ENCODE peak calls at places on chromosome 20, in six cellular contexts. P, I, Q, J, Y and S are unnamed samples.

GRCh38 chr20:64211874-64212658 is 43.5 kb upstream of the PCMTD2 start:
- DNase-seq in P (no peak), I (no peak), Q (no peak), J (no peak), Y (no peak), S (no peak)

GRCh38 chr20:63595416-63596127 is 21.5 kb upstream of the HELZ2 start:
- DNase-seq in P (no peak), I (no peak), Q (no peak), J (peak), Y (no peak), S (no peak)

GRCh38 chr20:36606171-36607116 is 865 bp downstream of the RAB5IF start:
- DNase-seq in P (peak), I (no peak), Q (peak), J (peak), Y (no peak), S (peak)

GRCh38 chr20:47818996-47819609 is 33.8 kb upstream of the SULF2 start:
- DNase-seq in P (no peak), I (no peak), Q (no peak), J (no peak), Y (no peak), S (no peak)

GRCh38 chr20:45370571-45371204 is 7.4 kb downstream of the TP53TG5 start:
- DNase-seq in P (no peak), I (no peak), Q (no peak), J (no peak), Y (no peak), S (no peak)

GRCh38 chr20:3038454-3038853 is 5.0 kb upstream of the GNRH2 start:
- DNase-seq in P (no peak), I (no peak), Q (no peak), J (no peak), Y (no peak), S (no peak)

GRCh38 chr20:56433221-56433879 is 21.3 kb downstream of the CASS4 start:
- DNase-seq in P (peak), I (no peak), Q (no peak), J (no peak), Y (no peak), S (no peak)

GRCh38 chr20:13458860-13459451 is 179.8 kb downstream of the TASP1 start:
- DNase-seq in P (peak), I (peak), Q (peak), J (no peak), Y (no peak), S (peak)

GRCh38 chr20:40008177-40008576 is 680.9 kb downstream of the MAFB start:
- DNase-seq in P (peak), I (no peak), Q (no peak), J (no peak), Y (no peak), S (no peak)

GRCh38 chr20:22004946-22005345 is 299.5 kb downstream of the PAX1 start:
- DNase-seq in P (peak), I (no peak), Q (no peak), J (no peak), Y (no peak), S (no peak)

GRCh38 chr20:56731496-56731895 is 102.4 kb downstream of the TFAP2C start:
- DNase-seq in P (no peak), I (no peak), Q (no peak), J (no peak), Y (no peak), S (no peak)

GRCh38 chr20:53594068-53595017 is 704 bp upstream of the ZNF217 start:
- DNase-seq in P (peak), I (peak), Q (peak), J (peak), Y (peak), S (peak)